ENCODE peak calls at places on chromosomes 11 and 22, in four cellular contexts. One of them, this sample, is unnamed.

GRCh38 chr22:37601540-37602442 is 6.8 kb upstream of the GGA1 start:
- DNase-seq in K562: peak
- DNase-seq in H1: peak
- DNase-seq in HepG2: peak
- DNase-seq in this sample: peak

GRCh38 chr22:47036352-47036751 is 273.9 kb downstream of the TBC1D22A start:
- DNase-seq in K562: no peak
- DNase-seq in H1: no peak
- DNase-seq in HepG2: no peak
- DNase-seq in this sample: no peak

GRCh38 chr11:10654211-10655150 is 39.1 kb downstream of the IRAG1 start:
- DNase-seq in K562: peak
- DNase-seq in HepG2: peak
- DNase-seq in H1: no peak
- DNase-seq in this sample: peak

GRCh38 chr11:113664981-113665710 is 41.0 kb downstream of the TMPRSS5 start:
- DNase-seq in HepG2: peak
- DNase-seq in H1: no peak
- DNase-seq in K562: peak
- DNase-seq in this sample: no peak

GRCh38 chr11:116882386-116882785 is 45.0 kb upstream of the APOA1 start:
- DNase-seq in H1: no peak
- DNase-seq in K562: no peak
- DNase-seq in HepG2: no peak
- DNase-seq in this sample: no peak

GRCh38 chr11:67483498-67483798 is 622 bp downstream of the AIP start:
- DNase-seq in K562: no peak
- DNase-seq in HepG2: no peak
- DNase-seq in H1: no peak
- DNase-seq in this sample: no peak

GRCh38 chr11:99370557-99371200 is 349.9 kb downstream of the CNTN5 start:
- DNase-seq in HepG2: no peak
- DNase-seq in H1: no peak
- DNase-seq in K562: no peak
- DNase-seq in this sample: no peak

GRCh38 chr11:125262825-125263218 is 98.3 kb downstream of the PKNOX2 start:
- DNase-seq in K562: no peak
- DNase-seq in HepG2: no peak
- DNase-seq in H1: no peak
- DNase-seq in this sample: no peak

GRCh38 chr11:10858505-10859360 is 880 bp upstream of the ZBED5 start:
- DNase-seq in H1: no peak
- DNase-seq in K562: peak
- DNase-seq in HepG2: peak
- DNase-seq in this sample: peak

GRCh38 chr11:111819161-111820058 is 52.0 kb downstream of the ALG9 start:
- DNase-seq in HepG2: no peak
- DNase-seq in K562: no peak
- DNase-seq in H1: no peak
- DNase-seq in this sample: no peak

GRCh38 chr22:45376703-45377102 is 36.7 kb downstream of the SMC1B start:
- DNase-seq in HepG2: no peak
- DNase-seq in K562: no peak
- DNase-seq in H1: no peak
- DNase-seq in this sample: no peak

GRCh38 chr11:116931206-116931953 is 94.0 kb upstream of the APOA1 start:
- DNase-seq in HepG2: no peak
- DNase-seq in K562: peak
- DNase-seq in H1: no peak
- DNase-seq in this sample: no peak

GRCh38 chr11:102669664-102670063 is 35.9 kb downstream of the MMP27 start:
- DNase-seq in K562: no peak
- DNase-seq in HepG2: no peak
- DNase-seq in H1: no peak
- DNase-seq in this sample: no peak

GRCh38 chr22:20247010-20247505 is 21.1 kb downstream of the RTN4R start:
- DNase-seq in K562: peak
- DNase-seq in HepG2: no peak
- DNase-seq in H1: no peak
- DNase-seq in this sample: peak

GRCh38 chr22:28379075-28379806 is 300.4 kb downstream of the TTC28 start:
- DNase-seq in K562: no peak
- DNase-seq in H1: no peak
- DNase-seq in HepG2: peak
- DNase-seq in this sample: no peak

GRCh38 chr11:832529-833113 is at the start of gene CD151:
- DNase-seq in H1: no peak
- DNase-seq in K562: peak
- DNase-seq in HepG2: no peak
- DNase-seq in this sample: no peak

GRCh38 chr11:122189259-122189658 is 73.2 kb upstream of the BLID start:
- DNase-seq in HepG2: no peak
- DNase-seq in H1: no peak
- DNase-seq in K562: no peak
- DNase-seq in this sample: no peak

GRCh38 chr11:776459-777287 is 614 bp downstream of the GATD1 start:
- DNase-seq in HepG2: no peak
- DNase-seq in H1: no peak
- DNase-seq in K562: peak
- DNase-seq in this sample: no peak

GRCh38 chr11:120112174-120112796 is 25.6 kb downstream of the TRIM29 start:
- DNase-seq in H1: no peak
- DNase-seq in HepG2: no peak
- DNase-seq in K562: peak
- DNase-seq in this sample: no peak

GRCh38 chr11:68148071-68148805 is 27.1 kb upstream of the CHKA start:
- DNase-seq in K562: no peak
- DNase-seq in HepG2: no peak
- DNase-seq in H1: no peak
- DNase-seq in this sample: no peak

GRCh38 chr11:131691558-131692041 is 321.2 kb downstream of the NTM start:
- DNase-seq in HepG2: no peak
- DNase-seq in H1: no peak
- DNase-seq in K562: peak
- DNase-seq in this sample: no peak

GRCh38 chr11:106950067-106950491 is 68.2 kb downstream of the GUCY1A2 start:
- DNase-seq in K562: no peak
- DNase-seq in HepG2: no peak
- DNase-seq in H1: no peak
- DNase-seq in this sample: no peak

GRCh38 chr11:12769834-12770345 is 95.7 kb downstream of the TEAD1 start:
- DNase-seq in HepG2: no peak
- DNase-seq in H1: no peak
- DNase-seq in K562: no peak
- DNase-seq in this sample: no peak

GRCh38 chr11:8810331-8811301 is 100.4 kb upstream of the AKIP1 start:
- DNase-seq in H1: no peak
- DNase-seq in HepG2: peak
- DNase-seq in K562: peak
- DNase-seq in this sample: no peak

DNA sequence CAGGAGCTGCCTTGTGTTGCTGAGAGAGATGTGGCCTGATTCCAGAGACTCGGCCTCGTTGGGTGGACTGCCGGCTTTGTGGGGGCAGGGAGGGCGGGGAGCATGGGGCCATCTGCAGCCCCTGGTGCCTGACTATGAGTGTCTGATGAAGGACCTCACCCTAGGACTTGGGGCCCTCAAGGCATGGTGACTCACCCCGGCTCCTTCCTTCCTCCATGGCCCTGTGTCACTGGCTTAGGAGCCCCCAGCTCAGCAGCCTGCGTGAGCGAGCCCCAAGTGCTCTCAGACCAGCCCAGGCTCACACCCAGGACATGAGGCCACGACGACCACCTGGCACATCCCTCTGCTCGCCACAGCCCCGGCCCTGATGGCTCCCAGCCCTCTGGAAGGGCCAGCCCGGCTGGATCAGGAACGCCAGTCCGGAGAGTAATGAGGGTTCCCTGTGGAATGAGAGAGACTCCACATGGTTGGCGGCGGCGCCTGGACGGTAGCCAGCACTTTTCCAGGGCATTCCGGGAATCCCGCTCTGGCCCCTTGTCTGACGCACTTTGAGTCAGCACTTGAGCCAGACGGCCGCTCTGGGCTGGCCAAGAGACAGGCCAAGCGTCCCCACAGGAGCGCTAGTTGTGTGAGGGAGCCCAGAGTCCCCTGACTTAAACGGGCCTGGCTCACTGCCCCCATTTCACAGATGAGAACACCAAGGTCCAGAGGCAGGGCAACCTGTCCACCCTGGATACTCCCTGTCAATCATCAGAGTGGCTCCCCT is 50.6 kb upstream of the SHISAL1 start:
- DNase-seq in HepG2: peak
- DNase-seq in K562: no peak
- DNase-seq in H1: no peak
- DNase-seq in this sample: no peak
- TF ChIP-seq HDAC2 in HepG2: no peak
- TF ChIP-seq HDAC2 in K562: no peak
- TF ChIP-seq HDAC2 in H1: no peak
- TF ChIP-seq HDAC2 in this sample: no peak

DNA sequence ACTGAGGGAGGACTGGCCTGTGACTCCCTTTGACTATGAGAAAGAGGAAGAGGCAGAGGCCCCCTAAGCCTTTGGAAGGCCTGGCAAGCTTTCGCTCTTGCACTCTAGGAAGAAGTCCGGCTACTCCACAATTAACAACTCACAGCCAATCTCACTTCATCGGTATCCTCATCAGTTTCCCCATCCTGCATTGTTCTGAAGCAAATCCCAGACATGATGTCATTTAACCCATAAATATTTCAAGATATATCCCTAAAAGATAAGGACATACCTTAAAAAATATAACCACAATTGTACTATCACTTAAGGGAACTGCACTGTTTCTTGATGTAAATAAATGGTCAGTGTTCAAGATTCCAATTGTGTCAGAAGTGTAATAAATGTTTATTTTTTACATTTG is 63.1 kb downstream of the CWC15 start:
- DNase-seq in K562: no peak
- DNase-seq in H1: no peak
- DNase-seq in HepG2: no peak
- DNase-seq in this sample: no peak
- TF ChIP-seq JUND in K562: no peak
- TF ChIP-seq JUND in H1: no peak
- TF ChIP-seq JUND in HepG2: no peak
- TF ChIP-seq JUND in this sample: no peak

DNA sequence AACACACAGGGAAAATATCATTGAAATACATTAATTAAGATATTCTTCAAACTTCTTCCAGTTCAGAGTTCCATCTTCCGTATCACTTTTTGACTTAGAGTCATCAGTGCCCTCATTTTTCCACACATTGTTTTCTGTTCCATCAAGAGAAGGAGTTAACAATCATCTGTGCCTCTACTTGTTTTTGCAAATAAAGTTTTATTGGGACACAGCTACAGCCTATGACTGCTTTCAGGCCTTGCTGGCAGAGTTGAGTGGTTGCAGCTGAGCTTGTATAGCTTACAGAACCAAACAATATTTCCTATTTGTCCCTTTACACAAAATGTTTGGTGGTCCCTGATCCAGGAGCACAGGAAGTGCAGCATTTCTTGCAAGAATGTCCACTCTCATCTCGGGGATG is 51.6 kb downstream of the SGSM1 start:
- DNase-seq in H1: no peak
- DNase-seq in HepG2: no peak
- DNase-seq in K562: no peak
- DNase-seq in this sample: no peak
- TF ChIP-seq HDAC2 in H1: no peak
- TF ChIP-seq HDAC2 in HepG2: no peak
- TF ChIP-seq HDAC2 in K562: no peak
- TF ChIP-seq HDAC2 in this sample: no peak

DNA sequence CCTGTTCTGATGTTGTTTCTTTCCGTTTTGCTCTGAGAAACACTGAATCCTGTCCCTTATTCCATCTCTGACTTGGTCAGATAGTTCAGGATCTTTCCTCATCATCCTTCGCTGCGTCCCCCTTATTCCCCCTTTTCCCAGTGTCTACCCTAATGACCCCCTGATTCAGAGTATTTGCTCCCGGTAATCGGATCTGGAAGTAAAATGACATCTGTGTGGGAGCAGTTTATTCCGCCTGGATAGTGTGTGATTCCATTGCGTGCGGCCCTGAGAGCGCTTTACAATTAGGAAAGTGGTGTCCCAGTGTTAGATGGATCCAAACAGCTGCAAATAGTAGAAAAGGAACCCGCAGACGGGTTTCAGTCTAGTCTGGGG is 606 bp downstream of the DRG1 start:
- DNase-seq in K562: no peak
- DNase-seq in H1: no peak
- DNase-seq in HepG2: no peak
- DNase-seq in this sample: no peak
- TF ChIP-seq JUND in K562: no peak
- TF ChIP-seq JUND in H1: no peak
- TF ChIP-seq JUND in HepG2: no peak
- TF ChIP-seq JUND in this sample: no peak

GRCh38 chr11:7487360-7487759 is 2.1 kb downstream of the OLFML1 start:
- DNase-seq in K562: no peak
- DNase-seq in H1: no peak
- DNase-seq in HepG2: no peak
- DNase-seq in this sample: no peak

GRCh38 chr11:7490535-7490934 is 5.2 kb downstream of the OLFML1 start:
- DNase-seq in K562: no peak
- DNase-seq in H1: no peak
- DNase-seq in HepG2: no peak
- DNase-seq in this sample: no peak

GRCh38 chr11:7486731-7487130 is 1.4 kb downstream of the OLFML1 start:
- DNase-seq in K562: no peak
- DNase-seq in HepG2: no peak
- DNase-seq in H1: no peak
- DNase-seq in this sample: no peak

GRCh38 chr11:7490054-7490453 is 4.7 kb downstream of the OLFML1 start:
- DNase-seq in HepG2: no peak
- DNase-seq in H1: no peak
- DNase-seq in K562: no peak
- DNase-seq in this sample: no peak

GRCh38 chr11:7488681-7489080 is 3.4 kb downstream of the OLFML1 start:
- DNase-seq in H1: no peak
- DNase-seq in HepG2: no peak
- DNase-seq in K562: no peak
- DNase-seq in this sample: no peak
- TF ChIP-seq HDAC2 in H1: no peak
- TF ChIP-seq HDAC2 in HepG2: no peak
- TF ChIP-seq HDAC2 in K562: no peak
- TF ChIP-seq HDAC2 in this sample: no peak

GRCh38 chr11:109806205-109806604 is 287.0 kb upstream of the ZC3H12C start:
- DNase-seq in H1: no peak
- DNase-seq in K562: no peak
- DNase-seq in HepG2: no peak
- DNase-seq in this sample: no peak

GRCh38 chr11:109804911-109805310 is 288.3 kb upstream of the ZC3H12C start:
- DNase-seq in HepG2: no peak
- DNase-seq in K562: no peak
- DNase-seq in H1: no peak
- DNase-seq in this sample: no peak

DNA sequence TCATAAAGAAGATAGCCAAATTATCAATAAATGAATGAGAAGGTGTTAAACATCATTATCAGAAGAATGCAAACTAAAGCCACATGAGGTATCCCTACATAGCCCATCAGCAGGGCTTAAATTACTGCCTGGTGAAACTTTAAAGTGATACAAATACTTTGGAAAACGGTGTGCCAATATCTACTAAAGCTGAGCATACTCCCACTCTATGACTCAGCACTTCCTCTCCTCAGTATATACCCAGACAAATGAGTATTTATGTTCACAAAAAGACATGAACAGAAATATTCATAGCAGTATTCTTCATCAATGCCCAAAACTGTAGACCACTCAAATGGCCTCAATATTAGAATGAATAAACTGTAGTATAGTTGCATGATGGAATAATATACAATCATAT is 284.6 kb upstream of the ZC3H12C start:
- DNase-seq in H1: no peak
- DNase-seq in K562: no peak
- DNase-seq in HepG2: no peak
- DNase-seq in this sample: no peak
- TF ChIP-seq JUND in H1: no peak
- TF ChIP-seq JUND in K562: no peak
- TF ChIP-seq JUND in HepG2: no peak
- TF ChIP-seq JUND in this sample: no peak